ENCODE peak calls at places on chromosomes 6 and 20, in nine cellular contexts. One of them, this sample, is unnamed.
A peak's percentile ranks its signal among the peaks of the same experiment; 100 is the strongest.

GRCh38 chr6:147660334-147661311 is 152.1 kb downstream of the SAMD5 start:
- DNase-seq in GM23248: no peak
- DNase-seq in left lung: peak; percentile 18
- DNase-seq in CD4-positive, alpha-beta T cell: no peak
- DNase-seq in uterus: no peak
- DNase-seq in ovary: no peak
- DNase-seq in pancreas: no peak
- DNase-seq in AG04450: no peak
- DNase-seq in upper lobe of right lung: no peak
- DNase-seq in this sample: no peak

GRCh38 chr6:119979862-119980261 is 630.3 kb upstream of the MAN1A1 start:
- DNase-seq in left lung: no peak
- DNase-seq in pancreas: no peak
- DNase-seq in CD4-positive, alpha-beta T cell: no peak
- DNase-seq in GM23248: peak; percentile 44
- DNase-seq in AG04450: no peak
- DNase-seq in upper lobe of right lung: no peak
- DNase-seq in ovary: no peak
- DNase-seq in uterus: no peak
- DNase-seq in this sample: no peak

GRCh38 chr20:25270829-25271251 is 23.0 kb downstream of the PYGB start:
- DNase-seq in uterus: peak; percentile 13
- DNase-seq in upper lobe of right lung: peak; percentile 44
- DNase-seq in GM23248: no peak
- DNase-seq in CD4-positive, alpha-beta T cell: no peak
- DNase-seq in pancreas: peak; percentile 11
- DNase-seq in AG04450: no peak
- DNase-seq in left lung: no peak
- DNase-seq in ovary: no peak
- DNase-seq in this sample: no peak

GRCh38 chr6:81226957-81227356 is 525.5 kb downstream of the TENT5A start:
- DNase-seq in CD4-positive, alpha-beta T cell: no peak
- DNase-seq in AG04450: no peak
- DNase-seq in uterus: no peak
- DNase-seq in ovary: no peak
- DNase-seq in upper lobe of right lung: no peak
- DNase-seq in GM23248: no peak
- DNase-seq in left lung: no peak
- DNase-seq in pancreas: no peak
- DNase-seq in this sample: no peak

GRCh38 chr20:49397525-49397924 is 84.9 kb downstream of the KCNB1 start:
- DNase-seq in ovary: no peak
- DNase-seq in uterus: no peak
- DNase-seq in pancreas: no peak
- DNase-seq in upper lobe of right lung: no peak
- DNase-seq in CD4-positive, alpha-beta T cell: no peak
- DNase-seq in left lung: no peak
- DNase-seq in GM23248: peak; percentile 88
- DNase-seq in AG04450: no peak
- DNase-seq in this sample: no peak

GRCh38 chr6:132715204-132715603 is 1.3 kb upstream of the VNN1 start:
- DNase-seq in left lung: no peak
- DNase-seq in upper lobe of right lung: no peak
- DNase-seq in pancreas: peak; percentile 48
- DNase-seq in GM23248: peak; percentile 87
- DNase-seq in CD4-positive, alpha-beta T cell: no peak
- DNase-seq in AG04450: peak; percentile 52
- DNase-seq in uterus: no peak
- DNase-seq in ovary: no peak
- DNase-seq in this sample: peak; percentile 22

GRCh38 chr20:58133020-58133419 is 95.4 kb downstream of the ANKRD60 start:
- DNase-seq in pancreas: no peak
- DNase-seq in AG04450: no peak
- DNase-seq in left lung: no peak
- DNase-seq in CD4-positive, alpha-beta T cell: no peak
- DNase-seq in GM23248: peak; percentile 36
- DNase-seq in uterus: no peak
- DNase-seq in ovary: no peak
- DNase-seq in upper lobe of right lung: no peak
- DNase-seq in this sample: no peak

GRCh38 chr6:93828553-93828952 is 409.2 kb upstream of the EPHA7 start:
- DNase-seq in GM23248: no peak
- DNase-seq in left lung: no peak
- DNase-seq in upper lobe of right lung: no peak
- DNase-seq in ovary: no peak
- DNase-seq in AG04450: no peak
- DNase-seq in pancreas: no peak
- DNase-seq in uterus: no peak
- DNase-seq in CD4-positive, alpha-beta T cell: no peak
- DNase-seq in this sample: no peak

GRCh38 chr6:35494161-35494563 is 2.7 kb downstream of the TEAD3 start:
- DNase-seq in AG04450: no peak
- DNase-seq in GM23248: peak; percentile 35
- DNase-seq in upper lobe of right lung: no peak
- DNase-seq in CD4-positive, alpha-beta T cell: no peak
- DNase-seq in pancreas: no peak
- DNase-seq in uterus: no peak
- DNase-seq in left lung: no peak
- DNase-seq in ovary: peak; percentile 70
- DNase-seq in this sample: no peak

GRCh38 chr6:34202329-34203201 is 34.1 kb upstream of the HMGA1 start:
- DNase-seq in GM23248: no peak
- DNase-seq in pancreas: no peak
- DNase-seq in AG04450: no peak
- DNase-seq in uterus: no peak
- DNase-seq in upper lobe of right lung: no peak
- DNase-seq in left lung: no peak
- DNase-seq in ovary: no peak
- DNase-seq in CD4-positive, alpha-beta T cell: no peak
- DNase-seq in this sample: no peak

GRCh38 chr20:63911171-63911570 is 16.2 kb downstream of the DNAJC5 start:
- DNase-seq in uterus: no peak
- DNase-seq in GM23248: peak; percentile 78
- DNase-seq in ovary: no peak
- DNase-seq in CD4-positive, alpha-beta T cell: no peak
- DNase-seq in upper lobe of right lung: no peak
- DNase-seq in AG04450: no peak
- DNase-seq in pancreas: peak; percentile 73
- DNase-seq in left lung: peak; percentile 87
- DNase-seq in this sample: peak; percentile 65

GRCh38 chr20:15675151-15675550 is 898.1 kb downstream of the KIF16B start:
- DNase-seq in AG04450: no peak
- DNase-seq in left lung: no peak
- DNase-seq in upper lobe of right lung: no peak
- DNase-seq in CD4-positive, alpha-beta T cell: no peak
- DNase-seq in pancreas: no peak
- DNase-seq in uterus: no peak
- DNase-seq in GM23248: no peak
- DNase-seq in ovary: no peak
- DNase-seq in this sample: no peak

GRCh38 chr20:58993332-58994248 is 12.5 kb downstream of the NELFCD start:
- DNase-seq in left lung: no peak
- DNase-seq in GM23248: no peak
- DNase-seq in pancreas: peak; percentile 10
- DNase-seq in upper lobe of right lung: no peak
- DNase-seq in AG04450: no peak
- DNase-seq in uterus: peak; percentile 13
- DNase-seq in ovary: no peak
- DNase-seq in CD4-positive, alpha-beta T cell: no peak
- DNase-seq in this sample: no peak

GRCh38 chr6:131949615-131949908 is 1.6 kb downstream of the CCN2 start:
- DNase-seq in pancreas: no peak
- DNase-seq in CD4-positive, alpha-beta T cell: no peak
- DNase-seq in AG04450: peak; percentile 78
- DNase-seq in left lung: no peak
- DNase-seq in ovary: no peak
- DNase-seq in GM23248: peak; percentile 92
- DNase-seq in upper lobe of right lung: no peak
- DNase-seq in uterus: no peak
- DNase-seq in this sample: no peak

GRCh38 chr6:30883743-30884520 is at the start of gene DDR1:
- DNase-seq in AG04450: no peak
- DNase-seq in ovary: peak; percentile 94
- DNase-seq in GM23248: peak; percentile 71
- DNase-seq in upper lobe of right lung: peak; percentile 86
- DNase-seq in uterus: peak; percentile 84
- DNase-seq in pancreas: peak; percentile 88
- DNase-seq in CD4-positive, alpha-beta T cell: peak; percentile 40
- DNase-seq in left lung: peak; percentile 90
- DNase-seq in this sample: peak; percentile 89

GRCh38 chr20:53738945-53739798 is 145.5 kb upstream of the ZNF217 start:
- DNase-seq in CD4-positive, alpha-beta T cell: no peak
- DNase-seq in AG04450: no peak
- DNase-seq in uterus: no peak
- DNase-seq in upper lobe of right lung: no peak
- DNase-seq in GM23248: peak; percentile 84
- DNase-seq in left lung: no peak
- DNase-seq in ovary: no peak
- DNase-seq in pancreas: no peak
- DNase-seq in this sample: no peak

DNA sequence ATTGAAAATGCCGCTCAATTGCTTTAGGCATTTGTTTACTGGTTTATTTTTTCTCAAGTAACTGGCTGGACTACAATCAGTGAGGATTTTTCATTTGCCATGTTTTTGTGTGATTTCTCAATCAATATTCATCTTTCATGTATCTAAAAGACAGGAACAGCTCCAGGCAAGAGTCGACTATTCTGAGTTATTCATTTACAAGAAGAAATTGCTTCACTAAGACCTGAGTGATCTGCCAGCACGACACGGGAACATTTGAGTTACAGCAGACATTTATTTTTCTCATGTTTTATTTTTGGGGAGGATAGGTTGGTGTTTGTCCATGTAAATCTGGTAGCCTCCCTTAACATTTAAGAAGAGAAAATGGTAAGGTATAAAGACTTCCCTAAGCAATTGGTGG is 124.1 kb downstream of the CBLN4 start:
- DNase-seq in ovary: no peak
- DNase-seq in uterus: no peak
- DNase-seq in GM23248: no peak
- DNase-seq in CD4-positive, alpha-beta T cell: no peak
- DNase-seq in upper lobe of right lung: no peak
- DNase-seq in pancreas: no peak
- DNase-seq in AG04450: no peak
- DNase-seq in left lung: no peak
- DNase-seq in this sample: no peak
- H3K9me3 ChIP-seq in ovary: no peaks in the 10 kb centered on the region
- H3K9me3 ChIP-seq in uterus: no peaks in the 10 kb centered on the region
- H3K9me3 ChIP-seq in GM23248: no peaks in the 10 kb centered on the region
- H3K9me3 ChIP-seq in CD4-positive, alpha-beta T cell: peaks cover 5% of the 10 kb centered on the region
- H3K9me3 ChIP-seq in upper lobe of right lung: no peaks in the 10 kb centered on the region
- H3K9me3 ChIP-seq in pancreas: no peaks in the 10 kb centered on the region
- H3K9me3 ChIP-seq in AG04450: peaks cover 17% of the 10 kb centered on the region
- H3K9me3 ChIP-seq in left lung: no peaks in the 10 kb centered on the region
- H3K9me3 ChIP-seq in this sample: no peaks in the 10 kb centered on the region

DNA sequence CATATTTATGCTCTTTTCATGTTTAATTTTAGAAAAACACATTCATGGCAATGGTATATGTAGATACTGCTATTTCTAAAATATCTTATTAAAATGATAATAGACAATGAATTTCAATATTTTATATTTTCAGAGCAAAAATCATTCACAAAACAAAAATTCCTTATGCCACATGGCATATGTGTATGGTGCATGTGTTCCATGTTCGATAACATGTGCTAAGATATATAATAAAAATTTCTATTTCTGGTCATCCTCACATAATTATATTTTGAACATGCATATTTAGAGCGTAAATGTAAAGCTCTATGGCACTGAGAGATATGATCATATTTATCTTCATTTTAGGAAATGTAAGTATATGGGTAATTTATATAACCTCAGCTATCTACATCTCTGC is 606.2 kb upstream of the AGPAT4 start:
- DNase-seq in upper lobe of right lung: no peak
- DNase-seq in pancreas: no peak
- DNase-seq in uterus: no peak
- DNase-seq in AG04450: no peak
- DNase-seq in GM23248: no peak
- DNase-seq in CD4-positive, alpha-beta T cell: no peak
- DNase-seq in ovary: no peak
- DNase-seq in left lung: no peak
- DNase-seq in this sample: no peak
- H3K9me3 ChIP-seq in upper lobe of right lung: no peaks in the 10 kb centered on the region
- H3K9me3 ChIP-seq in pancreas: no peaks in the 10 kb centered on the region
- H3K9me3 ChIP-seq in uterus: no peaks in the 10 kb centered on the region
- H3K9me3 ChIP-seq in AG04450: peaks cover 16% of the 10 kb centered on the region
- H3K9me3 ChIP-seq in GM23248: no peaks in the 10 kb centered on the region
- H3K9me3 ChIP-seq in CD4-positive, alpha-beta T cell: no peaks in the 10 kb centered on the region
- H3K9me3 ChIP-seq in ovary: no peaks in the 10 kb centered on the region
- H3K9me3 ChIP-seq in left lung: peaks cover 9% of the 10 kb centered on the region
- H3K9me3 ChIP-seq in this sample: no peaks in the 10 kb centered on the region

DNA sequence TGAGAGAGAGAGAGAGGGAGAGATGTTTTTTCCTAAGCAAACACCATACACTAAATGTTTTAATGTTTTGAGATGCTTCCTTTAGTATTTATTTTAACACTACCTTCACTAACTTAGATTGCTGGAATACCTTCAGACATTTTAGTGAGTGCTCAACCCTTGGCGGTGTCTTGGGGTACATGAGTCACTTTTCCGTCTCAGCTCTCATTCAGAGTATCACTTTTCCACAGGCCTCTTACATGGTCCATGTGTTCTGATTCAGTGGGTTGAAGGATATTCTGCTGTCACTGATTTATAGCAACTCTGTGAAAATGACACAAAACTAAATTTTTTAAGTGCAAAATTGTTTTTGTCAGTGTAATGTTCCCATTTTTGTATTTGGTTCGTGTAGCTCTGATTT is 217.9 kb downstream of the CLVS2 start:
- DNase-seq in pancreas: no peak
- DNase-seq in ovary: no peak
- DNase-seq in left lung: no peak
- DNase-seq in AG04450: no peak
- DNase-seq in CD4-positive, alpha-beta T cell: no peak
- DNase-seq in uterus: no peak
- DNase-seq in upper lobe of right lung: no peak
- DNase-seq in GM23248: no peak
- DNase-seq in this sample: no peak
- H3K9me3 ChIP-seq in pancreas: no peaks in the 10 kb centered on the region
- H3K9me3 ChIP-seq in ovary: no peaks in the 10 kb centered on the region
- H3K9me3 ChIP-seq in left lung: no peaks in the 10 kb centered on the region
- H3K9me3 ChIP-seq in AG04450: no peaks in the 10 kb centered on the region
- H3K9me3 ChIP-seq in CD4-positive, alpha-beta T cell: no peaks in the 10 kb centered on the region
- H3K9me3 ChIP-seq in uterus: no peaks in the 10 kb centered on the region
- H3K9me3 ChIP-seq in upper lobe of right lung: no peaks in the 10 kb centered on the region
- H3K9me3 ChIP-seq in GM23248: no peaks in the 10 kb centered on the region
- H3K9me3 ChIP-seq in this sample: no peaks in the 10 kb centered on the region

GRCh38 chr6:2327591-2327990 is 82.2 kb upstream of the GMDS start:
- DNase-seq in ovary: no peak
- DNase-seq in AG04450: no peak
- DNase-seq in CD4-positive, alpha-beta T cell: no peak
- DNase-seq in upper lobe of right lung: no peak
- DNase-seq in pancreas: no peak
- DNase-seq in left lung: no peak
- DNase-seq in GM23248: no peak
- DNase-seq in uterus: no peak
- DNase-seq in this sample: no peak
- H3K9me3 ChIP-seq in ovary: no peaks in the 10 kb centered on the region
- H3K9me3 ChIP-seq in AG04450: peaks cover 11% of the 10 kb centered on the region
- H3K9me3 ChIP-seq in CD4-positive, alpha-beta T cell: peaks cover 41% of the 10 kb centered on the region
- H3K9me3 ChIP-seq in upper lobe of right lung: peaks cover 9% of the 10 kb centered on the region
- H3K9me3 ChIP-seq in pancreas: no peaks in the 10 kb centered on the region
- H3K9me3 ChIP-seq in left lung: peaks cover 64% of the 10 kb centered on the region
- H3K9me3 ChIP-seq in GM23248: no peaks in the 10 kb centered on the region
- H3K9me3 ChIP-seq in uterus: no peaks in the 10 kb centered on the region
- H3K9me3 ChIP-seq in this sample: no peaks in the 10 kb centered on the region